ENCODE peak calls at places on chromosome 5, in six cellular contexts. P is right cardiac atrium, W is HepG2, K is heart right ventricle, U is ACHN, O is HuH-7. E is an unnamed sample.

GRCh38 chr5:16784088-16784487 is 152.0 kb downstream of the MYO10 start:
- DNase-seq in P (no peak), W (no peak), K (no peak), U (no peak), O (no peak), E (peak; percentile 63)

GRCh38 chr5:34042302-34042701 is 711 bp downstream of the C1QTNF3 start:
- DNase-seq in P (peak; percentile 69), W (no peak), K (no peak), U (peak; percentile 36), O (no peak), E (peak; percentile 77)

GRCh38 chr5:31232273-31232888 is 38.9 kb downstream of the CDH6 start:
- DNase-seq in P (no peak), W (peak; percentile 48), K (peak; percentile 66), U (peak; percentile 63), O (peak; percentile 43), E (peak; percentile 62)

GRCh38 chr5:127909078-127909477 is 174.5 kb upstream of the SLC12A2 start:
- DNase-seq in P (no peak), W (peak; percentile 42), K (peak; percentile 7), U (peak; percentile 55), O (no peak), E (peak; percentile 72)

GRCh38 chr5:35857606-35858205 is 1.0 kb downstream of the IL7R start:
- DNase-seq in P (no peak), W (no peak), K (no peak), U (no peak), O (no peak), E (peak; percentile 90)

GRCh38 chr5:173823721-173824567 is 64.2 kb upstream of the CPEB4 start:
- DNase-seq in P (no peak), W (peak; percentile 98), K (no peak), U (peak; percentile 69), O (peak; percentile 72), E (peak; percentile 100)

GRCh38 chr5:102223542-102224444 is 72.3 kb downstream of the SLCO4C1 start:
- DNase-seq in P (no peak), W (peak; percentile 68), K (no peak), U (peak; percentile 62), O (no peak), E (peak; percentile 66)

GRCh38 chr5:88683506-88684135 is 199.4 kb downstream of the MEF2C start:
- DNase-seq in P (no peak), W (peak; percentile 5), K (no peak), U (no peak), O (no peak), E (no peak)

GRCh38 chr5:128539038-128539429 is 989 bp upstream of the FBN2 start:
- DNase-seq in P (no peak), W (no peak), K (peak; percentile 10), U (no peak), O (no peak), E (peak; percentile 1)

GRCh38 chr5:31844615-31845345 is 205.8 kb downstream of the PDZD2 start:
- DNase-seq in P (no peak), W (no peak), K (no peak), U (no peak), O (peak; percentile 15), E (no peak)

GRCh38 chr5:69231851-69232250 is 2.8 kb upstream of the CDK7 start:
- DNase-seq in P (no peak), W (no peak), K (no peak), U (peak; percentile 97), O (no peak), E (peak; percentile 92)

GRCh38 chr5:119022017-119022745 is 33.8 kb upstream of the DTWD2 start:
- DNase-seq in P (no peak), W (no peak), K (no peak), U (peak; percentile 49), O (peak; percentile 31), E (peak; percentile 66)

GRCh38 chr5:670396-671270 is 22.5 kb downstream of the TPPP start:
- DNase-seq in P (peak; percentile 54), W (no peak), K (no peak), U (no peak), O (no peak), E (no peak)

GRCh38 chr5:40483316-40483715 is 196.4 kb upstream of the PTGER4 start:
- DNase-seq in P (no peak), W (no peak), K (no peak), U (no peak), O (no peak), E (no peak)

GRCh38 chr5:151240891-151241290 is 12.1 kb upstream of the GM2A start:
- DNase-seq in P (no peak), W (no peak), K (no peak), U (no peak), O (no peak), E (no peak)

GRCh38 chr5:154648706-154649105 is 106.5 kb upstream of the LARP1 start:
- DNase-seq in P (peak; percentile 80), W (no peak), K (no peak), U (no peak), O (no peak), E (peak; percentile 42)

GRCh38 chr5:127562252-127562651 is 44.8 kb downstream of the PRRC1 start:
- DNase-seq in P (no peak), W (peak; percentile 16), K (no peak), U (peak; percentile 16), O (peak; percentile 26), E (no peak)